ENCODE peak calls at places on chromosome 19, in six cellular contexts. H is A673, M is esophagus muscularis mucosa, P is choroid plexus epithelial cell, D is heart right ventricle, U is fibroblast of lung. W is an unnamed sample.

GRCh38 chr19:16076958-16077611 is 790 bp downstream of the TPM4 start:
- DNase-seq in D (peak; percentile 69), P (no peak), M (peak; percentile 91), H (peak; percentile 72), U (no peak), W (no peak)

GRCh38 chr19:14102102-14102696 is 11.6 kb upstream of the SAMD1 start:
- DNase-seq in P (no peak), U (no peak), D (no peak), M (no peak), H (no peak), W (no peak)

GRCh38 chr19:10742494-10742893 is 24.6 kb downstream of the DNM2 start:
- DNase-seq in U (no peak), P (no peak), D (no peak), H (no peak), M (no peak), W (no peak)

GRCh38 chr19:38134538-38135149 is 89.4 kb downstream of the DPF1 start:
- DNase-seq in U (no peak), D (no peak), P (peak; percentile 64), M (no peak), H (peak; percentile 64), W (no peak)

GRCh38 chr19:19203012-19203856 is at the start of gene NR2C2AP:
- DNase-seq in P (peak; percentile 94), M (peak; percentile 98), U (peak; percentile 79), D (peak; percentile 93), H (peak; percentile 96), W (peak; percentile 99)

GRCh38 chr19:29835447-29835846 is 23.7 kb downstream of the CCNE1 start:
- DNase-seq in U (no peak), H (no peak), D (no peak), M (no peak), P (no peak), W (no peak)

GRCh38 chr19:55857149-55857548 is 20.8 kb downstream of the NLRP4 start:
- DNase-seq in M (no peak), D (no peak), P (no peak), U (no peak), H (no peak), W (no peak)

GRCh38 chr19:35621708-35622107 is 7.1 kb upstream of the RBM42 start:
- DNase-seq in D (no peak), U (no peak), H (no peak), M (no peak), P (no peak), W (no peak)

GRCh38 chr19:10855879-10856522 is 7.8 kb downstream of the C19orf38 start:
- DNase-seq in D (no peak), H (peak; percentile 45), M (no peak), P (no peak), U (no peak), W (no peak)

GRCh38 chr19:12939292-12939606 is 840 bp downstream of the CALR start:
- DNase-seq in U (peak; percentile 57), P (peak; percentile 83), D (no peak), M (no peak), H (no peak), W (no peak)

GRCh38 chr19:12938054-12938535 is 314 bp upstream of the CALR start:
- DNase-seq in H (peak; percentile 100), D (peak; percentile 98), U (peak; percentile 99), M (peak; percentile 100), P (peak; percentile 100), W (peak; percentile 100)

GRCh38 chr19:12939908-12940533 is 1.6 kb downstream of the CALR start:
- DNase-seq in H (no peak), D (no peak), M (no peak), P (no peak), U (no peak), W (no peak)

GRCh38 chr19:12937243-12938053 is 961 bp upstream of the CALR start:
- DNase-seq in H (peak; percentile 70), U (no peak), M (peak; percentile 93), D (no peak), P (no peak), W (no peak)

GRCh38 chr19:12938536-12939291 is at the start of gene CALR:
- DNase-seq in U (peak; percentile 24), H (no peak), D (peak; percentile 47), P (peak; percentile 39), M (no peak), W (no peak)
- TF ChIP-seq CTCF in U (no peak), H (peak; percentile 18), D (peak; percentile 8), P (peak; percentile 25), M (peak; percentile 40), W (no peak)

GRCh38 chr19:2333027-2333806 is 4.7 kb downstream of the SPPL2B start:
- DNase-seq in U (no peak), M (no peak), D (no peak), P (no peak), H (no peak), W (no peak)

GRCh38 chr19:2332341-2333026 is 4.0 kb downstream of the SPPL2B start:
- DNase-seq in H (peak; percentile 36), D (peak; percentile 38), P (no peak), M (no peak), U (no peak), W (no peak)

GRCh38 chr19:2334426-2334825 is 5.9 kb downstream of the SPPL2B start:
- DNase-seq in U (no peak), H (no peak), P (no peak), M (no peak), D (no peak), W (no peak)

GRCh38 chr19:2334986-2335846 is 6.7 kb downstream of the SPPL2B start:
- DNase-seq in U (no peak), H (no peak), M (no peak), P (no peak), D (peak; percentile 7), W (no peak)

DNA sequence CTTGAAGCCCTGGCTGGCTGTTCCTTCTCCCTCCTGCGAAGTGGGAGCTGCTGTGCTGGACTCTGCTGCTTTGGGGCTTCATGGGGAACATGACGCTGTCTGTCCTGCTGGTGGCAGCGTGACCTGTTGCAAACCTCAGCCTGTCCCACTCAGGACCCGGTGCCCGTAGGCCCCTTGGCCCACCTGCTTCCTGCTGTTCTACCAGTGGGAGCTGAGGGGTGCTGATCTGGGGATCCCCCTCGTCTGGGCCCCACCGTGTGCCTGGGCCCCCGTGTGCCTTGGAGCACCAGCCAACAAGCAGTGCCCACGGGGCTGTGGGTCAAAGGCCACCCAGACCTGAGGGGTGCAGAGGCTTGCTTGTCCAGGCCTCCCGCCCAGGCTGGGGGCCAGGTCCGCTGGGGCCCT is 5.3 kb downstream of the SPPL2B start:
- DNase-seq in U (no peak), M (no peak), H (no peak), D (no peak), P (no peak), W (no peak)
- TF ChIP-seq CTCF in U (no peak), M (no peak), H (no peak), D (no peak), P (no peak), W (no peak)

DNA sequence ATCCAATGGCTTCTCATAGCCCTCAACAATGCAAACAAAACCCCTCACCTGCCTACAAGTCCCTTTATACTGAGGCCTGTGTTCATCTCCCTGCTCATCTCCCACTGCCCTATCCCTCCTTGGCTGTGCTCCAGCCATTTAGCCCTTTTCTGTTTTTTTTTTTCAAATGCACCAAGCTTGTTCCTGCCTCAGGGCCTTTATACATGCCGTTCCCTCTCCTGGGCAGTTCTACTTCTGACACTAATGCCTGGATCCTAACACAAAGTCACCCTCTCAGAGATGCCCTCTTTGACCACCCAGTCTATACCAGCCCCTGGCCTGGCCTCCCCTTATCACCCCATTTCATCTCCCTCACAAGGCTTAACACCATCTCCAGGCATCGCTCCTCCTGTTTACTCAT is 26.9 kb downstream of the ZNF574 start:
- DNase-seq in U (no peak), D (no peak), M (no peak), H (no peak), P (no peak), W (no peak)
- TF ChIP-seq CTCF in U (no peak), D (no peak), M (no peak), H (no peak), P (no peak), W (no peak)

GRCh38 chr19:34274827-34275625 is 20.7 kb downstream of the GARRE1 start:
- DNase-seq in U (peak; percentile 97), D (no peak), P (peak; percentile 91), M (no peak), H (peak; percentile 86), W (peak; percentile 41)
- TF ChIP-seq CTCF in U (no peak), D (no peak), P (peak; percentile 26), M (no peak), H (peak; percentile 11), W (no peak)

DNA sequence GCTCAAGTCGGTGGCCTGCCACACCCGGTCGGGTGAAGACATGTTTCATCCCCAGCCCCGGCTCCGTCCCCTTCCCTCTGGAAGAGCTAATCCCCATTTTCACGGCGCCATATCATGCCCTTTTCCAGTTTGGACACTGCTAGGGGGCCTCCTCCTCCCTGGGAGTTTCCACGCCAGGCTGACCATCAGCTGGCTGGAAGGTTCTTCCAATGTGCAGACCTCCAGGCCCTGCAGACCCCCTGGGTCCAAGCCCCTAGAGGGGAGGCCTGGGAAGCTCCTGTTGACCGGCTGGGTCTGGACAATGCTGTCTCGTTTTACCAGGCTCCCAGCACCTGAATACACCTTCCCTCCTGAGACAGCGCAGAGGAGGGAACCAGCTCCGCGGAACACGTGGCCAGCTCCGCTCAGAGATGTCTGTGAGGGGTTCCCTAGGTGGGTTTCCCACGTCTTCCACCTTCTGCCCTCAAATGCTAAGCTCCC is 44.7 kb upstream of the RANBP3 start:
- DNase-seq in P (no peak), D (no peak), U (no peak), M (no peak), H (no peak), W (no peak)
- TF ChIP-seq CTCF in P (no peak), D (peak; percentile 16), U (no peak), M (no peak), H (peak; percentile 17), W (peak; percentile 3)

GRCh38 chr19:49890349-49891311 is 6.1 kb downstream of the IL4I1 start:
- DNase-seq in U (no peak), D (no peak), P (no peak), M (no peak), H (no peak), W (peak; percentile 74)
- TF ChIP-seq CTCF in U (no peak), D (no peak), P (no peak), M (no peak), H (peak; percentile 10), W (peak; percentile 53)

DNA sequence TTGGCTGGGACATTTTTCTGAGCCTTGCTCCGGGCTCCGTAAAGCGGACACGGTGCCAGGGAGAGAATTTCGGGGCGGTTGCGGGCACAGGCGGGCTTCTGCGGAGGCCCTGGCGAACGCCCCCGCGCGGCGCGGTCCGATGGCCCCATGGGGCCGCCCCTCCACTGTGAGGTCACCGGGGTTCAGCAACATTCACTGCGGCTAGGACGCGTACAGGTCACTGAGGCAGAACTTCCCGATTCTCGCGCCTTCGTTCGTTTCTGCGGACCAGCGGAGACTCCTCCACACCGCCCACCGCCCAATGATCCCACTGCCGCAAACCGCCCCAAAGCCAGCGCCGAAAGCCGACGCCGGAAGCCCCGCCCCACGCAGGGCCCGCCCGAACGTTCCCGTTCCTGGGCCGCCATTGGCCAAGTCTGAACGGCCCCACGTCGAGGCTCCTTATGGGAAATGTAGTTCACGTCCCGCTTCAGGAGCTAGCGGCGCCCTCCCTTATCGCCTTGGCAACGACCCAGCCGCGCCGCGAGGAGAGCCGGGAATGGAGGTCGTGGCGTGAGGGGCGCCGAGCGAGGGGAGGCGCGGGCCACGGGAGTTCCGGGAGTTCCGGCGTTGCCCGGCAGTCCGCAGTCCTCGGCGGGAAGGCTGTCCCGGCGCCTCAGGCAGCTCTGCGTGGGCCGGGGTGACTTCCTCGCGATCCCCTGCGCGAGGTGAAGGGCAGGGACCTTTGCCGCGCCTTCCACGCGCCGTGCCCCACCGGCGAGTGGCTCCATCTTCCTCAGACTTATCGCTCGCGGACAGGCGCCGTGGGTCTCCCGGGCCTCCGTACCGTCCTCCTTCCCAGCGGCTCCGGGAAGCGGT is at the start of gene ZNF584:
- DNase-seq in H (peak; percentile 98), D (peak; percentile 95), M (peak; percentile 98), U (peak; percentile 93), P (peak; percentile 95), W (peak; percentile 91)
- TF ChIP-seq CTCF in H (no peak), D (no peak), M (no peak), U (no peak), P (no peak), W (peak; percentile 9)

W was measured in RWPE1.